ENCODE peak calls at places on chromosome 14, in six cellular contexts. R is IMR-90, W is coronary artery, O is upper lobe of right lung, T is gastrocnemius medialis, Q is AG09309. L is an unnamed sample.

GRCh38 chr14:72855913-72856312 is 38.0 kb downstream of the DPF3 start:
- DNase-seq in W (no peak), O (no peak), T (peak; percentile 52), Q (peak; percentile 63), R (peak; percentile 44), L (peak; percentile 37)

GRCh38 chr14:31880935-31881334 is 196.2 kb upstream of the ARHGAP5 start:
- DNase-seq in R (peak; percentile 90), T (no peak), O (no peak), W (peak; percentile 46), Q (peak; percentile 52), L (peak; percentile 92)

GRCh38 chr14:75333523-75334190 is 55.0 kb downstream of the FOS start:
- DNase-seq in R (no peak), Q (no peak), O (peak; percentile 64), W (no peak), T (no peak), L (no peak)

GRCh38 chr14:32345311-32345771 is 16.2 kb downstream of the AKAP6 start:
- DNase-seq in T (no peak), Q (no peak), O (no peak), R (peak; percentile 25), W (no peak), L (peak; percentile 67)

GRCh38 chr14:98177551-98177950 is 1094.4 kb downstream of the BCL11B start:
- DNase-seq in W (no peak), O (no peak), R (no peak), T (no peak), Q (no peak), L (no peak)

GRCh38 chr14:75770635-75771034 is 109.6 kb downstream of the TTLL5 start:
- DNase-seq in Q (no peak), R (no peak), T (no peak), W (no peak), O (no peak), L (peak; percentile 4)

GRCh38 chr14:22174412-22174811 is 414.6 kb downstream of the DAD1 start:
- DNase-seq in R (no peak), Q (no peak), T (no peak), O (no peak), W (no peak), L (no peak)

GRCh38 chr14:71626281-71626835 is 305.9 kb upstream of the RGS6 start:
- DNase-seq in T (no peak), W (no peak), R (peak; percentile 24), O (no peak), Q (peak; percentile 14), L (no peak)

GRCh38 chr14:29928342-29928640 is 644 bp upstream of the PRKD1 start:
- DNase-seq in W (no peak), O (no peak), T (no peak), R (no peak), Q (no peak), L (no peak)

GRCh38 chr14:74941676-74942097 is 13.7 kb downstream of the PGF start:
- DNase-seq in O (peak; percentile 86), R (peak; percentile 57), T (peak; percentile 61), W (no peak), Q (no peak), L (peak; percentile 52)

GRCh38 chr14:61107148-61107641 is 126.2 kb downstream of the SLC38A6 start:
- DNase-seq in T (no peak), R (no peak), Q (no peak), W (no peak), O (no peak), L (peak; percentile 81)

GRCh38 chr14:34251662-34252061 is 210.4 kb downstream of the SPTSSA start:
- DNase-seq in Q (no peak), T (no peak), W (no peak), O (no peak), R (no peak), L (no peak)

GRCh38 chr14:71586131-71586893 is 345.9 kb upstream of the RGS6 start:
- DNase-seq in T (no peak), W (peak; percentile 76), Q (peak; percentile 21), O (no peak), R (peak; percentile 59), L (peak; percentile 48)

GRCh38 chr14:89139404-89140247 is 277.4 kb downstream of the FOXN3 start:
- DNase-seq in O (no peak), Q (no peak), R (no peak), T (no peak), W (no peak), L (no peak)

GRCh38 chr14:66330916-66331315 is 155.3 kb upstream of the CCDC196 start:
- DNase-seq in T (no peak), W (no peak), Q (no peak), R (no peak), O (no peak), L (peak; percentile 39)

GRCh38 chr14:96364911-96365310 is 1.6 kb downstream of the GSKIP start:
- DNase-seq in R (no peak), Q (no peak), O (no peak), T (no peak), W (no peak), L (no peak)

GRCh38 chr14:32370720-32371119 is 41.6 kb downstream of the AKAP6 start:
- DNase-seq in R (peak; percentile 89), T (no peak), Q (peak; percentile 56), W (no peak), O (no peak), L (peak; percentile 88)

GRCh38 chr14:51304956-51305355 is 64.9 kb downstream of the TMX1 start:
- DNase-seq in T (no peak), Q (peak; percentile 93), W (no peak), R (peak; percentile 96), O (no peak), L (peak; percentile 94)

GRCh38 chr14:106665814-106666213 is 1139.4 kb downstream of the TMEM121 start:
- DNase-seq in W (no peak), Q (no peak), O (no peak), T (no peak), R (no peak), L (no peak)

GRCh38 chr14:61337893-61338292 is 16.5 kb downstream of the PRKCH start:
- DNase-seq in Q (no peak), R (no peak), W (no peak), O (no peak), T (no peak), L (no peak)

GRCh38 chr14:59275668-59276067 is 87.2 kb downstream of the DAAM1 start:
- DNase-seq in W (no peak), R (peak; percentile 93), T (no peak), O (no peak), Q (no peak), L (peak; percentile 94)

GRCh38 chr14:64221604-64222003 is 72.6 kb downstream of the ESR2 start:
- DNase-seq in T (peak; percentile 85), W (no peak), O (no peak), R (no peak), Q (no peak), L (no peak)

GRCh38 chr14:77761205-77761931 is 412 bp upstream of the SNW1 start:
- DNase-seq in R (peak; percentile 36), W (no peak), O (no peak), T (peak; percentile 62), Q (peak; percentile 75), L (peak; percentile 93)
- TF ChIP-seq CTCF in R (peak; percentile 33), W (no peak), O (peak; percentile 35), T (no peak), Q (peak; percentile 31), L (peak; percentile 36)

DNA sequence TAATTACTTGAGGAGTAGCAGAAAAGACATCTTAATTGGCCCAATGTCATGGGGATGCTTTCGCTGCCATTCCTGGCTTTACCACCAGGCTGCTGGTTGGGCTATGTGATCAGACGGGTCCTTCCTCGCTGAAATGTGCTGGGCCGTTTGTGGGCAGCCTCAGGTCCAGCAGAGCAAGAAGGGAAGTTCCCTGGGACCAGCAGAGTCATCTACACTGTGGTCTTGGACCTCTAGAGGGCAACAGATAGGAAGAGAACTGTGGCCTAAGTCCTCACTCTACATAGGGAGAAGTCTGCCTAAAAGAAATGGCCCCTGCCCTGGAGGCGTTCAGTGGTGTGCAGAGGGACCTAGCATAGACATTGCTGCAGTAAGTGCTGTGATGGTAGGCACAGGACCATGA is 10.9 kb downstream of the EVL start:
- DNase-seq in Q (no peak), T (no peak), O (peak; percentile 74), W (no peak), R (peak; percentile 40), L (peak; percentile 57)
- TF ChIP-seq CTCF in Q (peak; percentile 37), T (no peak), O (peak; percentile 42), W (no peak), R (peak; percentile 27), L (peak; percentile 35)

DNA sequence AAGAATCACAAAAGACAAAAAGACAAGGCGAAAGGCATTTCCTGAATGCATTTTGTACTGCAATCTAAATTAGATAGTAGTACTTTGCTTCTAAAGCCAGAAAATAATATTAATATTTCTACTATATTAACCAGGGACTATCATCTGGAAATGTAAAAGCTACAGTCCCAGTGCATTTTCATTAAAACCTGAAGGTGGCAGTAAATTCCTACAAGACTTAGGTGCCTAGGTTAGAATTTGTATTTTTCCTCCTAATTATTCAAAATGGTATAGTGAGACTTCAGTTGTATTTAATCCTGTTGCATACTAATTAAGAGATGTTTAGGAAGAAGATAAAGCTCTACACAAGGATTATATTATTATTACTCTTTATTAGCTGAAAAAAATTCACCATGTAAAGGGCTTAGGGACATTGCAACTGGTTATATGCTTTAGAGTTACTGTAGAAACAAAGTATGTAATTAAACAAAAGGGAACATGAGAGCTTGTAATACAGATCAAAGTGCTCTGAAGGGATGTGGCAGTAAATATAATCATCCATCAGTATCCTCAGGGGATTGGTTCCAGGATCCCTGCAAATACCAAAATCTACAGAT is 53.6 kb downstream of the BRMS1L start:
- DNase-seq in T (no peak), R (peak; percentile 20), W (no peak), Q (no peak), O (no peak), L (peak; percentile 39)
- TF ChIP-seq CTCF in T (no peak), R (peak; percentile 51), W (peak; percentile 26), Q (peak; percentile 34), O (peak; percentile 47), L (peak; percentile 55)

GRCh38 chr14:104929268-104930230 is 4.9 kb downstream of the PLD4 start:
- DNase-seq in Q (no peak), T (no peak), O (peak; percentile 63), W (no peak), R (no peak), L (no peak)

GRCh38 chr14:104927901-104928300 is 3.2 kb downstream of the PLD4 start:
- DNase-seq in T (no peak), Q (no peak), O (no peak), R (no peak), W (no peak), L (no peak)

GRCh38 chr14:104927432-104927816 is 2.7 kb downstream of the PLD4 start:
- DNase-seq in Q (no peak), T (no peak), W (no peak), O (no peak), R (no peak), L (no peak)

GRCh38 chr14:104926619-104927431 is 2.1 kb downstream of the PLD4 start:
- DNase-seq in W (no peak), T (no peak), Q (no peak), O (no peak), R (no peak), L (no peak)

DNA sequence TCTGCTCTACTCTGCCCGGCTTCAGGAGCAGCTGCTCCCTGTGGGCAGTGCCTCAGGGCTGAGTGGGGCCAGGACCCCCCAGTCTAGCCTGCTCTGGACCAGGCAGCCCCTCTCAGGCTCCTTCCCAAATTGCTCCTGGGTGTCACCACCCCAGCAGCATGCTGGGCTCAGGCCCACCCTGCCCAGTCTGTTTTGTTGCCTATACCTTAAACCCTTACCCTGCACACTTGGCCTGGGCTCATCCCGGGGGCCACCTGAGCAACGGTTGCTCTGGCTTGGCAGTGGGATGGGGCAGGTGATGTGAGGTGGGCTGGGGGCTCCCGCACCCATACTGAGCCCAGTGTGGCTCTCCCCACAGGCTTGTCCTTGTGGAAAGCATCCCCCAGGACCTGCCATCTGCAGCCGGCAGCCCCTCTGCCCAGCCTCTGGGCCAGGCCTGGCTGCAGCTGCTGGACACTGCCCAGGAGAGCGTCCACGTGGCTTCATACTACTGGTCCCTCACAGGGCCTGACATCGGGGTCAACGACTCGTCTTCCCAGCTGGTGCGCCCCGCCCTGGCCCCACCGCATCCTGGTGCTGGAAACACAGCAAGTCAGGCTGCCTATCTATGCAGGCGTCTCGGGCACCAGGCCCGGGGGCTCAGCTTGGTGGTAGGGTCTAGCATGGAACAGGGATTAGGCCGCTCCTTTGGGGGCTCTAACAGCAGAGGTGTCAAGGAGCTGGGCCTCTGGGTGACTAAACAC is 3.9 kb downstream of the PLD4 start:
- DNase-seq in R (no peak), W (no peak), T (no peak), Q (no peak), O (no peak), L (no peak)
- TF ChIP-seq CTCF in R (no peak), W (no peak), T (no peak), Q (no peak), O (no peak), L (no peak)

L was measured in fibroblast of mammary gland.